ENCODE peak calls at places on chromosomes 12 and 14, in four cellular contexts. F is body of pancreas, J is bronchial epithelial cell, G is heart right ventricle. X is an unnamed sample. For H3K27me3, the result is how much of the 10 kb centered on the place peaks cover.

GRCh38 chr14:75088153-75088552 is 18.7 kb downstream of the ZC2HC1C start:
- DNase-seq in G (no peak), F (no peak), J (no peak), X (no peak)

GRCh38 chr14:61491876-61492440 is 170.6 kb downstream of the PRKCH start:
- DNase-seq in J (no peak), F (peak), G (no peak), X (no peak)

GRCh38 chr12:55681142-55682077 is 26.3 kb downstream of the ITGA7 start:
- DNase-seq in F (peak), G (peak), J (peak), X (peak)

GRCh38 chr14:37641117-37641516 is 45.7 kb downstream of the TTC6 start:
- DNase-seq in J (no peak), G (no peak), F (no peak), X (no peak)

GRCh38 chr12:103590271-103590670 is 3.2 kb downstream of the STAB2 start:
- DNase-seq in J (no peak), G (no peak), F (no peak), X (no peak)

GRCh38 chr12:46518729-46519128 is 146.2 kb upstream of the SLC38A2 start:
- DNase-seq in F (no peak), G (no peak), J (no peak), X (no peak)

GRCh38 chr12:63086149-63086915 is 64.7 kb downstream of the AVPR1A start:
- DNase-seq in J (no peak), F (no peak), G (no peak), X (no peak)

GRCh38 chr14:92690171-92691011 is 58.0 kb downstream of the LGMN start:
- DNase-seq in F (peak), G (no peak), J (peak), X (no peak)

GRCh38 chr12:110338754-110339153 is 57.7 kb downstream of the ATP2A2 start:
- DNase-seq in J (no peak), G (no peak), F (no peak), X (no peak)

GRCh38 chr14:28097585-28097984 is 669.0 kb upstream of the FOXG1 start:
- DNase-seq in J (no peak), F (no peak), G (no peak), X (no peak)

GRCh38 chr14:92880851-92881250 is 42.1 kb upstream of the CHGA start:
- DNase-seq in F (peak), J (peak), G (no peak), X (peak)

GRCh38 chr12:7206691-7207090 is 17.2 kb downstream of the PEX5 start:
- DNase-seq in J (no peak), F (no peak), G (no peak), X (no peak)

GRCh38 chr14:81127785-81128184 is 93.0 kb downstream of the GTF2A1 start:
- DNase-seq in J (peak), F (no peak), G (no peak), X (no peak)

GRCh38 chr14:99127651-99128167 is 144.3 kb downstream of the BCL11B start:
- DNase-seq in F (no peak), J (peak), G (no peak), X (peak)

GRCh38 chr14:101408077-101408831 is 153.0 kb upstream of the DIO3 start:
- DNase-seq in F (no peak), G (no peak), J (no peak), X (no peak)

GRCh38 chr14:52061380-52061779 is 7.5 kb downstream of the NID2 start:
- DNase-seq in J (no peak), F (no peak), G (peak), X (no peak)

GRCh38 chr12:123344086-123344485 is 20.6 kb downstream of the SBNO1 start:
- DNase-seq in J (no peak), F (no peak), G (no peak), X (no peak)

GRCh38 chr14:104119700-104120251 is 18.6 kb upstream of the KIF26A start:
- DNase-seq in J (no peak), F (no peak), G (no peak), X (no peak)
- H3K27me3 ChIP-seq in J (under half), F (under half), G (half or more), X (under half)

DNA sequence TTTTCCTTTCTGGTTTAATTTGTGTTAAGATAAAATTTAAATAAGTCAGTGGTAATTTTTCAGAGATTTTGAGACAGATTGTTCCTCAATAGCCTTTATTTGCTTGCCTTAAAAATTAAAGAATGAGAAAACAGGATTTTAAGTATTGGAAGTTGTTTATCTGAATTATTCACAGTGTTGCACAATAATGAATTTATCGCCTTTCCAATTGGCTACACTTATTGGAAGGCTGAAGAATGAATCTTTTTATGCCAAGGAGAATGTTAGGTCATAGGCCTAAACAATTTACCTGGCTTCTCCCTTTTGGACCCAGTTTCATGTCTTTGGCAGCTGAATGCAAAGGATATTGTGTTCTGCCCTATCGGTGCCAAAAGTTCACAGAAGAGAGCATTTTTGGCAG is 250.2 kb downstream of the NPAS3 start:
- DNase-seq in G (no peak), F (no peak), J (no peak), X (no peak)
- H3K27me3 ChIP-seq in G (under half), F (under half), J (under half), X (under half)

DNA sequence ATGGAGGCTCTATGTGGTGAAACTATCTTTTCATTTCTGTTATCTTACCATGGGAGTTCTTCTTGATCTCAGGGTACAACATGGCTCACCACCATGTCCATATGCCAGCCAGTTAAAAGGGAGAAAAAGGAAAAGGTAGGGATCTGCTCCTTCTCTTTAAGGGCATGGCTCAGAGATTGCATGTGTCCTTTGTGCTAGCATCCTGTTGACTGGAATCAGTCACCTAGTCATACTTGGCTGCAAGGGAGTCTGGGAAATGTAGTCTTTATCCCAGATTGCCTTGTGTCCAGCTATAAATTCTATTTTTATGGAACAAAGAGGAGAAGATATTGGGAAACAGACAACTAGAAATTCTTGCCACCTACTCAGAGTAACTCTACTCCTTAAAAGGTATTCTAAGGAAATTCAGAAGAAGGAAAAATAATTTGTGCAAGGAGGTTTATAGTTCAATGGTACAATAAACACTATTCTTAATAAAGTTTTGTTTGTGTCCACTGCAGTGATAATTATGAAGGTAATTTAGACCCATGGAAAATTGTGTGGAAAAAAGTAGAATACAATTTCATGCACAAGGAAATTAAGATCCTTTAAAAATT is 86.4 kb upstream of the RPH3A start:
- DNase-seq in F (no peak), G (no peak), J (peak), X (no peak)
- H3K27me3 ChIP-seq in F (under half), G (under half), J (under half), X (under half)

DNA sequence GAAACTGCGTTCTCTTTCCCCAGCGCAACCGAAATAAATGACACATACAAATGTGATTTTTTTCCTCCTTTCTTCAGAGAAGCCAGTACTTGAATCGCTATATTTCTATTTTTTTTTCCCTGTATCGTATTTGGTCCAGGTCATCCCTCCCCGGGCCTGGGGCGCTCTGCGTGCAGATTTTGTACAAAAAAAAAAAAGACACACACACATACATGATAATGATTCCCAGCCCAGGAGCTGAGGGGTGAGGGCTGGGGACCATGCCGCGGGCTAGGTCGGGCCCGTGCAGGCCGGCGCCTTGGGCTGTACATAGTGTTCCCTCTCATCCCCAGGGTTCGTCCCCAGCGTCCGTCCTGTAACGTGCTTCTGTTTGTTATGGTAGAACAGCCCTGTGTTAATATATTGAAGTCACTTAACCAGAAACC is 3.0 kb downstream of the HOXC9 start:
- DNase-seq in J (no peak), G (no peak), F (no peak), X (no peak)
- H3K27me3 ChIP-seq in J (half or more), G (half or more), F (under half), X (half or more)

GRCh38 chr12:113476093-113476986 is 4.7 kb upstream of the LHX5 start:
- DNase-seq in J (no peak), F (no peak), G (no peak), X (no peak)

GRCh38 chr12:113479193-113479577 is 7.5 kb upstream of the LHX5 start:
- DNase-seq in G (no peak), J (no peak), F (no peak), X (no peak)

GRCh38 chr12:113478351-113479011 is 6.8 kb upstream of the LHX5 start:
- DNase-seq in F (no peak), G (no peak), J (no peak), X (no peak)

GRCh38 chr12:113477171-113477841 is 5.6 kb upstream of the LHX5 start:
- DNase-seq in J (no peak), F (no peak), G (no peak), X (no peak)

DNA sequence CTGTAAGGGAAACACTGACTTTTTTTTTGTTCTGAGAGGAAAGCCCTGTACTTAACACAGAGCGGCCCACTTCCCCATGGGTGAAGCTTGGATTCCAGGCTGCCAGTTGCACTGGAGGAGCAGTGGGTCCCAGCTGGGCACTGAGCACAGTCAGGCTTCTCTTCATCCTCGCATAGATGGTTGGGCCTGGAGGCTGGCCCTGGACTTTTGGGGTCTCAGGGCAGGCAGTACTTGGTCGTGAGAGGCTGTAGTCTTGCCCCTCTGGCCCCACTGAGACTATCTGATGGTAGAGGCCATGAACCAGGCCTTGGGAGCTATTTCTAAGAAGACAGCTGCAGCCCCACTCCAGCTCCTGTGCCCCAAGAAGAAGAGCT is 6.2 kb upstream of the LHX5 start:
- DNase-seq in J (no peak), F (no peak), G (no peak), X (no peak)
- H3K27me3 ChIP-seq in J (half or more), F (under half), G (half or more), X (under half)

GRCh38 chr12:45278447-45278846 is 62.6 kb downstream of the ANO6 start:
- DNase-seq in F (no peak), G (no peak), J (no peak), X (no peak)
- H3K27me3 ChIP-seq in F (under half), G (under half), J (under half), X (under half)

DNA sequence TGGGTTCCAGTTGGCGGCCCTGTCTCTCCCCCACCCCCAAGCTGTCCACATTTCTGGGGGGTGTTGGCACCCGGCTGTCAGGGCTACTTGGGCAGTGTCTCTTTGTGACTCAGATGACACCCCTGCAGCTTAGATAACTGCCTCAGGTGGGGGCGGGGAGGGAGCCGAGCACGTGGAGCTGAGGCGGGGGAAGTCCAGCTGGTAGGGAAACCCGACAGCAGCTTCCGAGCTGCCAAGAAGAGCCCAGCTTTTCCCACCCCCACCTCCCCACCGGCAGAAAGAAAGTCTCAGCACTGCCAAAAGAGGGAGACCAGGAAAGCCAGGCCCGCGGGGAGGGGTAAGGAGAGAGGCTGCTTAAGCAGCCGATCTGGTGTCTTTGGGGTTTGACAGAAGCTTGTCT is 1.4 kb downstream of the LRTM2 start:
- DNase-seq in J (no peak), G (no peak), F (no peak), X (no peak)
- H3K27me3 ChIP-seq in J (under half), G (half or more), F (under half), X (under half)

DNA sequence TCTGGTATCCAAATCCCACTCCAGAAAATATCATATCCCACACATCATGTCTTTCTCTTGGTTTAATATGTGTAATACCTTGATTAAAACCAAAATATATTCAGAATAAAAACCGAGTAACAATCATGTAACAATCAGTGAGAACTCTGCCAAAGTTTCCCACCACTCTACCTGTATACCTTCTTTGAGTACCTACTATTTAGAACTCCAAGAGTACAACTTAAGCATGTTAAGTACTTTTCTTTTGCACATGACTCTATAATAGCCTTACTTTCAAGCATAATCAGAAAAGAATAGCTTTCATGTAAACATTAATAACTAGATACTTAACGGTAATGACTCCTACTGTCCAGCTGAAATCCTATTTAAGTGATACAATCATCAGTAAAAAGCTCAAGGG is 223.2 kb downstream of the MED13L start:
- DNase-seq in J (no peak), F (no peak), G (no peak), X (no peak)
- H3K27me3 ChIP-seq in J (under half), F (under half), G (under half), X (under half)

GRCh38 chr12:54020587-54020969 is 7.7 kb upstream of the HOXC6 start:
- DNase-seq in G (no peak), J (no peak), F (no peak), X (no peak)
- H3K27me3 ChIP-seq in G (half or more), J (half or more), F (under half), X (under half)

X was measured in right atrium auricular region.